ENCODE peak calls at places on chromosomes 4 and X, in four cellular contexts. O is kidney, J is mammary epithelial cell, F is ascending aorta. B is an unnamed sample. For H3K36me3, the result is how much of the 10 kb centered on the place peaks cover.

GRCh38 chr4:1872918-1873269 is 1.7 kb downstream of the NSD2 start:
- DNase-seq in O (no peak), J (peak), F (no peak), B (no peak)

GRCh38 chr4:54101190-54102041 is 1.5 kb downstream of the GSX2 start:
- DNase-seq in O (no peak), J (no peak), F (no peak), B (no peak)

GRCh38 chr4:140686799-140687198 is 69.4 kb downstream of the TBC1D9 start:
- DNase-seq in O (no peak), J (no peak), F (no peak), B (no peak)

GRCh38 chr4:83731609-83732008 is 195.7 kb downstream of the GPAT3 start:
- DNase-seq in O (no peak), J (peak), F (no peak), B (no peak)

GRCh38 chrX:103211012-103211715 is 3.7 kb upstream of the BEX4 start:
- DNase-seq in O (no peak), J (peak), F (peak), B (no peak)

GRCh38 chr4:186158021-186158859 is 33.1 kb upstream of the CYP4V2 start:
- DNase-seq in O (no peak), J (no peak), F (no peak), B (no peak)

GRCh38 chr4:4980818-4981217 is 38.4 kb downstream of the CYTL1 start:
- DNase-seq in O (no peak), J (no peak), F (no peak), B (no peak)

GRCh38 chrX:10033360-10034007 is 66.3 kb downstream of the CLDN34 start:
- DNase-seq in O (no peak), J (no peak), F (no peak), B (no peak)

GRCh38 chr4:48336471-48336870 is 4.9 kb upstream of the SLAIN2 start:
- DNase-seq in O (no peak), J (no peak), F (no peak), B (no peak)

GRCh38 chr4:5700459-5700858 is 7.9 kb downstream of the EVC2 start:
- DNase-seq in O (no peak), J (no peak), F (no peak), B (no peak)

GRCh38 chrX:7570432-7571009 is 272.4 kb upstream of the VCX start:
- DNase-seq in O (no peak), J (no peak), F (no peak), B (no peak)

GRCh38 chr4:159390648-159391047 is 287.8 kb downstream of the RAPGEF2 start:
- DNase-seq in O (no peak), J (peak), F (peak), B (peak)

GRCh38 chrX:101764538-101764937 is 104.9 kb upstream of the ARMCX2 start:
- DNase-seq in O (no peak), J (no peak), F (no peak), B (no peak)

GRCh38 chrX:2684256-2684655 is 6.8 kb upstream of the CD99 start:
- DNase-seq in O (no peak), J (no peak), F (no peak), B (no peak)

GRCh38 chrX:154733072-154733425 is 17.8 kb downstream of the GAB3 start:
- DNase-seq in O (no peak), J (no peak), F (no peak), B (no peak)

GRCh38 chrX:154735695-154736393 is 15.0 kb downstream of the GAB3 start:
- DNase-seq in O (no peak), J (peak), F (peak), B (no peak)

GRCh38 chrX:154732421-154733071 is 18.3 kb downstream of the GAB3 start:
- DNase-seq in O (no peak), J (peak), F (no peak), B (no peak)

GRCh38 chrX:154731881-154732280 is 19.0 kb downstream of the GAB3 start:
- DNase-seq in O (no peak), J (no peak), F (no peak), B (no peak)

GRCh38 chrX:154734101-154734781 is 16.6 kb downstream of the GAB3 start:
- DNase-seq in O (no peak), J (peak), F (peak), B (no peak)
- TF ChIP-seq CTCF in O (no peak), J (no peak), F (no peak), B (no peak)

GRCh38 chrX:100642296-100642695 is 1.7 kb upstream of the SRPX2 start:
- DNase-seq in O (no peak), J (no peak), F (no peak), B (no peak)

GRCh38 chrX:100643943-100644587 is at the start of gene SRPX2:
- DNase-seq in O (no peak), J (peak), F (peak), B (no peak)

GRCh38 chrX:100645106-100645505 is 1.1 kb downstream of the SRPX2 start:
- DNase-seq in O (no peak), J (peak), F (peak), B (no peak)

GRCh38 chrX:100647095-100647494 is 3.1 kb downstream of the SRPX2 start:
- DNase-seq in O (no peak), J (no peak), F (peak), B (no peak)

DNA sequence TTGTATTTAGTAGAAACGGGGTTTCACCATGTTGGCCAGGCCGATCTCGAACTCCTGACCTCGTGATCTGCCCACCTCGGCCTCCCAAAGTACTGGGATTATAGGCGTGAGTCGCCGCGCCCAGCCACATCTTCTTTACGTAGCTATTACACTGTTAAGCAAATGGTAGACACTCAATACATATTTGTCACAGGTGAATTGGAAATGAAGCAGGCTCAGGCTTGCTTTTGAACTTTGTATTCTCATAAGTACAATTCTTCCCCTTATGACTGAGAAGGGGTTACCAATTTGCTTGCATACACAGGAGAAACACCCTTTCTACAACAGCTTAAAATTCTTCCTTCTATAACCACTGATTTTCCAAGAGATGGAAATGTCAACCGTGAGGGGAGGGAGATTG is 787 bp upstream of the SRPX2 start:
- DNase-seq in O (no peak), J (peak), F (no peak), B (no peak)
- H3K36me3 ChIP-seq in O (under half), J (under half), F (under half), B (under half)

GRCh38 chr4:92047209-92047877 is 256.4 kb upstream of the GRID2 start:
- DNase-seq in O (no peak), J (no peak), F (no peak), B (no peak)
- TF ChIP-seq CTCF in O (no peak), J (peak), F (no peak), B (no peak)

DNA sequence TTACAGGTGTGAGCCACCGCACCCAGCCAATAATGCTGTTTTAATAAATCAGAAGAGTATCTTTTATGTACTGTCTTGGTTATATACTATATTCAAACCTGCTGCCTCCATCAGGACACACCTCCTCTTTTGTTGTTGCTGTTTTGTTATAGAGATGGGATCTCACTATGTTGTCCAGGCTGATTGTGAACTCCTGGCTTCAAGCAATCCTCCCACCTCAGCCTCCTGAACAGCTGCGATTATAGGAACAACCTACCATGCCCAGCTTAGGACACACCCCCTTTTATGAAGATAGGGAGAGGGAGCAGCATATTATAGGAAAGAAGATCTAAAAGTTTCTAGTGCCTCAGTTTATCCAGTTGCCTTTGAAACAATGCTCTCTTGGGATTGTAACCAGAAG is 62.2 kb upstream of the RAB33B start:
- DNase-seq in O (no peak), J (no peak), F (no peak), B (no peak)
- H3K36me3 ChIP-seq in O (under half), J (under half), F (under half), B (under half)

DNA sequence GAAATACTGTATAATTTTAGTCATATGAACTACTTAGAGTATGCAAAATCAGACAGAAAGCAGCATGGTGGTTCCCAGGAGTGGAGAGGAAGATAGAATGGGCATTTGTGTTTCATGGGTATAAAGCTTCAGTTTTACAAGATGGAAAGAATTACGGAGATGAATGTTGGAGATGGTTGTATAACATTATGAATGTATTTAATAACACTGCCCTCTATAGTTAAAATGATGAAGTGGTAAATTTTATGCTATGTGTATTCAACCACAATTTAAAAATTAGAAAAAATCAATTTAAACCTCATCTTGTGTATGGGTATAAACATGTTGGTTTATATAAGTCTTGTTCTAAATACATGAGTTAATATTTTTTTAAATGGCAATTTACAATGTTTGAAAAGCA is 521.1 kb downstream of the FSTL5 start:
- DNase-seq in O (no peak), J (no peak), F (no peak), B (no peak)
- TF ChIP-seq CTCF in O (no peak), J (peak), F (no peak), B (no peak)

DNA sequence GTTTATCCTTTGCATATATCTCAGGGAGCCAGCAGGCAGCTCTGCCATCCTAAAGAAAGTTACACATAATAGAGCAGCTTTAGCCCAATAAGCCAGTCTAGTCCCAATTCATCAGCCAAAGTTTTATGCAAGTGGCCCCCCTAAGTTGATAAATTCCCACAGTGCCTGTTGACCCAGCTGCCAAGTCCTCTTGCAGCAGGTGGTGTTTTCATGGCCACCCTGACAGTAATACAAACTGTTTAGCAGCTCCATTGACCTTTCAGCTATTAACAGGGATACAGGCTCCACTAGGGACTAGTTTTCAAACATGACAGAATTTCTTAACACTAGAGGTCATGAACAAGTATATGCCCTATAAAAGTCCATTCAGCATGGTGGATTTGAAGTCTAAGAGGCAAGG is 77.5 kb downstream of the HHIP start:
- DNase-seq in O (no peak), J (no peak), F (no peak), B (no peak)
- H3K36me3 ChIP-seq in O (under half), J (under half), F (under half), B (under half)

GRCh38 chrX:135416546-135416945 is 5.2 kb upstream of the SMIM10L2A start:
- DNase-seq in O (no peak), J (peak), F (no peak), B (no peak)
- TF ChIP-seq CTCF in O (no peak), J (no peak), F (no peak), B (no peak)

B was measured in thoracic aorta.